ENCODE peak calls at places on chromosomes 11 and 22, in four cellular contexts. L is HepG2, Y is SK-N-SH, H is A549. T is an unnamed sample.

GRCh38 chr11:15327786-15328231 is 213.1 kb downstream of the INSC start:
- DNase-seq in L (peak), Y (peak), H (peak), T (no peak)

GRCh38 chr22:42959472-42960145 is 55.3 kb downstream of the PACSIN2 start:
- DNase-seq in H (peak), Y (peak), L (peak), T (no peak)

GRCh38 chr11:121473064-121473777 is 20.5 kb upstream of the SORL1-AS1 start:
- DNase-seq in L (no peak), H (no peak), Y (no peak), T (no peak)

GRCh38 chr11:90330632-90331031 is 107.8 kb upstream of the CHORDC1 start:
- DNase-seq in Y (no peak), H (no peak), L (no peak), T (no peak)

GRCh38 chr11:44624761-44625221 is 59.3 kb downstream of the CD82 start:
- DNase-seq in Y (no peak), H (no peak), L (no peak), T (no peak)

GRCh38 chr22:43643362-43643761 is 168.7 kb downstream of the EFCAB6 start:
- DNase-seq in Y (no peak), L (no peak), H (no peak), T (no peak)

GRCh38 chr11:9313648-9314290 is 624 bp downstream of the TMEM41B start:
- DNase-seq in Y (no peak), H (no peak), L (no peak), T (no peak)

GRCh38 chr22:41845380-41846267 is 12.7 kb downstream of the SREBF2 start:
- DNase-seq in L (no peak), Y (no peak), H (no peak), T (no peak)

GRCh38 chr11:95222817-95223216 is 8.2 kb downstream of the SESN3 start:
- DNase-seq in L (no peak), Y (no peak), H (no peak), T (no peak)

GRCh38 chr11:88352139-88352538 is 14.6 kb upstream of the CTSC start:
- DNase-seq in Y (no peak), L (no peak), H (no peak), T (no peak)

GRCh38 chr11:41431784-41432183 is 27.7 kb downstream of the LRRC4C start:
- DNase-seq in L (peak), H (peak), Y (peak), T (no peak)

GRCh38 chr11:33268945-33269567 is 11.9 kb downstream of the HIPK3 start:
- DNase-seq in L (no peak), Y (no peak), H (no peak), T (no peak)

GRCh38 chr22:39717099-39717498 is 146.5 kb downstream of the CACNA1I start:
- DNase-seq in Y (no peak), L (no peak), H (no peak), T (no peak)

GRCh38 chr11:36016263-36016662 is 72.4 kb downstream of the LDLRAD3 start:
- DNase-seq in H (no peak), Y (no peak), L (no peak), T (no peak)

GRCh38 chr11:115644846-115645245 is 140.6 kb upstream of the CADM1 start:
- DNase-seq in Y (no peak), L (no peak), H (no peak), T (no peak)

GRCh38 chr22:46021577-46021976 is 44.6 kb upstream of the WNT7B start:
- DNase-seq in H (no peak), Y (no peak), L (no peak), T (no peak)

GRCh38 chr11:36411202-36411640 is 98.9 kb downstream of the TRAF6 start:
- DNase-seq in H (no peak), L (no peak), Y (no peak), T (peak)

DNA sequence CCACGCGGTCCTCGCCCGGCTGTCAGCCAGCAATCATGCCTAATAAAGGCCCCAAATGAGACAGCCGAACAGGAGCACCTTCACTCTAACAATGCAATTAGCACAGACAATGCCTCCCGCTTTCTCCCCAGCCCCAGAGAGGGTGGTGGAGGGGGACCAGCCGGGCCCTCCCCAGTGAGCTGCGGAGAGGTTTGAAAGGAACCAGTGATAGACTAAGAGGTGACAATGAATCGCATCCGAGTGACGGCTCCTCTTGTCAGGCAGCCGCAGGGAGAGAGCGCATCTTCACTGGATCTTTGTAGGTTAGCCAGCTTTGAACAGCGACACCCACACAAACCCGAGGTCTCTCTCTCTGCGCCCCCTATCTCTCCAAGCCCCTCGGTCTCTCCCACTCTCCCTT is 28.0 kb downstream of the FLRT1 start:
- DNase-seq in Y (no peak), H (no peak), L (no peak), T (no peak)
- TF ChIP-seq PBX3 in Y (no peak), H (no peak), L (no peak), T (no peak)

DNA sequence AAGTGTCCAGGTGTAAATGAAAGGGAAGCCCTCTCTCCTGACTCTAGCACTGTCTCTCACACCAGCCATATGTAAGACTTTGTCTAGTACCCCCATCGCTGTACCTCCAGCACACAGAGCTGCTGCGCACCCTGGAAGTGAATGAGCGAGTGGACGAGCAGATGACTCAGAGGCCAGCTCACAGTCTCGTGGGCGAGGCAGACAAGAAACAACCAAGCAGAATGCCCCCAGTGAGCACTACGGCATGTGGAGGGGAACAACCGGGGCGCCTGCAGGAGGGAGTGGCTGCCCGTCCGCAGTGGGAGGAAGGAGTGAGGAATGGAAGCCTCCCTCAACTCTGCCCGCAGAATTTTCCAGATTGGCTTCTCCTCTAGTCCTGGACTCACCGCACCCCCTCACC is 46.4 kb downstream of the MCM5 start:
- DNase-seq in H (no peak), L (no peak), Y (no peak), T (no peak)
- TF ChIP-seq PBX3 in H (no peak), L (no peak), Y (no peak), T (no peak)

GRCh38 chr22:25199726-25200520 is at the start of gene CRYBB3:
- DNase-seq in H (no peak), L (no peak), Y (no peak), T (no peak)

GRCh38 chr22:25201557-25202273 is 2.1 kb downstream of the CRYBB3 start:
- DNase-seq in H (no peak), L (no peak), Y (no peak), T (no peak)

GRCh38 chr22:25200967-25201366 is 1.3 kb downstream of the CRYBB3 start:
- DNase-seq in L (no peak), Y (no peak), H (no peak), T (no peak)

GRCh38 chr22:25203082-25203481 is 3.4 kb downstream of the CRYBB3 start:
- DNase-seq in H (no peak), L (no peak), Y (no peak), T (no peak)

GRCh38 chr22:25202290-25202921 is 2.7 kb downstream of the CRYBB3 start:
- DNase-seq in Y (peak), L (peak), H (peak), T (peak)
- TF ChIP-seq PBX3 in Y (no peak), L (no peak), H (no peak), T (no peak)

DNA sequence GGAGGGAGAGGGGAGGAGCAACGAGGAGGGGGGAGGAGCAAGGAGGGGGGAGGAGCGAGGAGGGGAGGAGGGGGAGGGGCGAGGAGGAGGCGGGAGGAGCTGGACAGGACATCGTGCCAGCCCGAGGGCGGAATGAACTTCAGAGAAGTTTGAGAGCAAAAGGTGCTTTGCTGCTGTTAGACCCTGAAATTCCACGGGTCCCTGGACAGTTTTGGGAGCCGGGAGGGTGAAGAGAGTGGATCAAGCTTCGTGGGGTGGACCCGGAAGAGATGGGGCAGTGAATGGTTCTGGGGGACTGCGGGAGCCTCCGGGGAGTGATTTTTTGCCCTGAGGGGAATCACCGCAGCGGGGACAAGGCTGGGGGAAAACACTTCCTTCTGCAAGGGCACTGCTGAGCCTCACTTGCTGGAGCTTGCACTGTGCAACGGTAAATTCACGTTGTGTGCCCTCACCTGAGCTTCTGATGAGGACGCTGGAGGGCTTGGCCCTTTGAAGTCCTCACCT is 10.7 kb upstream of the NLRP6 start:
- DNase-seq in L (no peak), H (peak), Y (no peak), T (peak)
- TF ChIP-seq PBX3 in L (no peak), H (no peak), Y (no peak), T (no peak)

GRCh38 chr11:3137486-3138177 is 27.5 kb downstream of the OSBPL5 start:
- DNase-seq in Y (no peak), H (no peak), L (no peak), T (no peak)

GRCh38 chr11:3134651-3135490 is 30.2 kb downstream of the OSBPL5 start:
- DNase-seq in H (no peak), Y (no peak), L (no peak), T (no peak)

GRCh38 chr11:3138178-3139085 is 26.7 kb downstream of the OSBPL5 start:
- DNase-seq in H (no peak), Y (no peak), L (no peak), T (no peak)

GRCh38 chr11:3135491-3136440 is 29.3 kb downstream of the OSBPL5 start:
- DNase-seq in Y (no peak), L (no peak), H (no peak), T (no peak)

GRCh38 chr11:3136542-3137455 is 28.3 kb downstream of the OSBPL5 start:
- DNase-seq in L (no peak), H (no peak), Y (no peak), T (no peak)
- TF ChIP-seq PBX3 in L (no peak), H (no peak), Y (no peak), T (no peak)

GRCh38 chr22:31942091-31942490 is 2.2 kb upstream of the YWHAH start:
- DNase-seq in Y (no peak), L (no peak), H (no peak), T (no peak)

GRCh38 chr22:31937328-31937727 is 7.0 kb upstream of the YWHAH start:
- DNase-seq in L (no peak), H (no peak), Y (no peak), T (no peak)

GRCh38 chr22:31938258-31938657 is 6.1 kb upstream of the YWHAH start:
- DNase-seq in Y (no peak), L (no peak), H (no peak), T (no peak)

GRCh38 chr22:31943206-31943975 is 944 bp upstream of the YWHAH start:
- DNase-seq in L (no peak), Y (no peak), H (no peak), T (no peak)

GRCh38 chr22:31940506-31940905 is 3.8 kb upstream of the YWHAH start:
- DNase-seq in L (no peak), Y (no peak), H (no peak), T (no peak)
- TF ChIP-seq PBX3 in L (no peak), Y (no peak), H (no peak), T (no peak)

GRCh38 chr22:29470159-29470855 is 9.7 kb upstream of the NEFH start:
- DNase-seq in H (peak), Y (peak), L (peak), T (no peak)
- TF ChIP-seq PBX3 in H (no peak), Y (no peak), L (no peak), T (no peak)

GRCh38 chr11:117589024-117589423 is 208.0 kb downstream of the DSCAML1 start:
- DNase-seq in L (no peak), Y (no peak), H (no peak), T (no peak)
- TF ChIP-seq PBX3 in L (no peak), Y (no peak), H (no peak), T (no peak)